ENCODE peak calls at places on chromosome 3, in nine cellular contexts. Q, D, C, A, M, O, W, H and S are unnamed samples. For H3K9me3, the result is how much of the 10 kb centered on the place peaks cover.

GRCh38 chr3:134370611-134371451 is 3.4 kb downstream of the AMOTL2 start:
- DNase-seq in Q (no peak), D (no peak), C (no peak), A (no peak), M (no peak), O (no peak), W (no peak), H (no peak), S (no peak)

GRCh38 chr3:180246688-180247195 is 210.0 kb upstream of the PEX5L start:
- DNase-seq in Q (no peak), D (no peak), C (no peak), A (no peak), M (no peak), O (no peak), W (no peak), H (no peak), S (no peak)

GRCh38 chr3:42745776-42746454 is 27.1 kb downstream of the CCDC13 start:
- DNase-seq in Q (no peak), D (no peak), C (no peak), A (no peak), M (no peak), O (no peak), W (peak), H (no peak), S (no peak)

GRCh38 chr3:16050641-16051467 is 123.6 kb upstream of the GALNT15 start:
- DNase-seq in Q (no peak), D (no peak), C (peak), A (no peak), M (no peak), O (no peak), W (no peak), H (peak), S (no peak)

GRCh38 chr3:100082108-100082642 is 32.1 kb downstream of the FILIP1L start:
- DNase-seq in Q (no peak), D (no peak), C (no peak), A (no peak), M (no peak), O (no peak), W (no peak), H (no peak), S (no peak)

GRCh38 chr3:31077021-31077601 is 182.7 kb upstream of the GADL1 start:
- DNase-seq in Q (peak), D (no peak), C (no peak), A (no peak), M (peak), O (no peak), W (peak), H (no peak), S (no peak)

GRCh38 chr3:119239421-119239820 is 1.3 kb downstream of the B4GALT4 start:
- DNase-seq in Q (no peak), D (no peak), C (no peak), A (no peak), M (no peak), O (no peak), W (peak), H (no peak), S (no peak)

GRCh38 chr3:39541917-39542329 is 74.4 kb downstream of the MOBP start:
- DNase-seq in Q (peak), D (no peak), C (no peak), A (peak), M (peak), O (no peak), W (peak), H (no peak), S (no peak)

GRCh38 chr3:119018690-119019463 is 15.8 kb downstream of the IGSF11 start:
- DNase-seq in Q (no peak), D (no peak), C (no peak), A (no peak), M (no peak), O (no peak), W (no peak), H (no peak), S (no peak)

GRCh38 chr3:62529230-62529629 is 155.9 kb upstream of the FEZF2 start:
- DNase-seq in Q (no peak), D (peak), C (no peak), A (peak), M (peak), O (peak), W (peak), H (peak), S (peak)

GRCh38 chr3:196694202-196694638 is 17.8 kb downstream of the CEP19 start:
- DNase-seq in Q (no peak), D (no peak), C (no peak), A (no peak), M (peak), O (no peak), W (peak), H (no peak), S (no peak)

GRCh38 chr3:127092776-127093175 is 100.2 kb upstream of the PRR23E start:
- DNase-seq in Q (no peak), D (no peak), C (no peak), A (no peak), M (no peak), O (no peak), W (no peak), H (no peak), S (peak)

GRCh38 chr3:104939196-104939595 is 427.5 kb upstream of the ALCAM start:
- DNase-seq in Q (no peak), D (no peak), C (no peak), A (no peak), M (no peak), O (no peak), W (no peak), H (no peak), S (no peak)

GRCh38 chr3:50620846-50621245 is 3.9 kb downstream of the MAPKAPK3 start:
- DNase-seq in Q (no peak), D (no peak), C (no peak), A (no peak), M (peak), O (no peak), W (peak), H (no peak), S (no peak)

GRCh38 chr3:22960326-22960984 is 242.7 kb upstream of the UBE2E2 start:
- DNase-seq in Q (peak), D (peak), C (no peak), A (peak), M (peak), O (peak), W (peak), H (peak), S (peak)

GRCh38 chr3:16073218-16073617 is 101.3 kb upstream of the GALNT15 start:
- DNase-seq in Q (no peak), D (no peak), C (no peak), A (no peak), M (no peak), O (no peak), W (peak), H (no peak), S (no peak)

GRCh38 chr3:122618614-122619013 is 41.2 kb downstream of the PARP15 start:
- DNase-seq in Q (no peak), D (no peak), C (no peak), A (no peak), M (no peak), O (no peak), W (no peak), H (no peak), S (no peak)

GRCh38 chr3:72319202-72320095 is 528.8 kb downstream of the SHQ1 start:
- DNase-seq in Q (no peak), D (no peak), C (no peak), A (no peak), M (peak), O (no peak), W (peak), H (no peak), S (no peak)

GRCh38 chr3:177947901-177948300 is 588.3 kb upstream of the KCNMB2 start:
- DNase-seq in Q (no peak), D (no peak), C (no peak), A (no peak), M (no peak), O (no peak), W (no peak), H (no peak), S (no peak)
- H3K9me3 ChIP-seq in Q (under half), D (under half), C (under half), A (under half), M (under half), O (under half), W (under half), H (under half), S (under half)

GRCh38 chr3:146222204-146223046 is 28.5 kb downstream of the PLSCR4 start:
- DNase-seq in Q (peak), D (no peak), C (peak), A (no peak), M (peak), O (no peak), W (peak), H (no peak), S (peak)
- TF ChIP-seq CTCF in Q (peak), D (no peak), C (no peak), A (peak), M (no peak), O (no peak), W (peak), H (no peak), S (no peak)

GRCh38 chr3:45701167-45701867 is 12.1 kb downstream of the SACM1L start:
- DNase-seq in Q (no peak), D (no peak), C (no peak), A (peak), M (peak), O (no peak), W (no peak), H (no peak), S (no peak)
- H3K4me3 ChIP-seq in Q (no peak), D (no peak), C (no peak), A (no peak), M (no peak), O (no peak), W (no peak), H (no peak), S (no peak)

GRCh38 chr3:28948685-28949084 is 332.2 kb upstream of the RBMS3 start:
- DNase-seq in Q (no peak), D (no peak), C (no peak), A (no peak), M (no peak), O (no peak), W (no peak), H (no peak), S (no peak)
- H3K9me3 ChIP-seq in Q (under half), D (under half), C (under half), A (under half), M (under half), O (under half), W (under half), H (under half), S (under half)

GRCh38 chr3:152818027-152818426 is 16.9 kb upstream of the P2RY1 start:
- DNase-seq in Q (no peak), D (no peak), C (no peak), A (no peak), M (no peak), O (no peak), W (no peak), H (no peak), S (no peak)

GRCh38 chr3:152817400-152817799 is 17.5 kb upstream of the P2RY1 start:
- DNase-seq in Q (no peak), D (no peak), C (no peak), A (no peak), M (no peak), O (no peak), W (no peak), H (no peak), S (no peak)

GRCh38 chr3:152811974-152812760 is 22.8 kb upstream of the P2RY1 start:
- DNase-seq in Q (no peak), D (no peak), C (no peak), A (peak), M (no peak), O (no peak), W (no peak), H (no peak), S (no peak)
- TF ChIP-seq CTCF in Q (no peak), D (no peak), C (no peak), A (no peak), M (peak), O (no peak), W (no peak), H (no peak), S (no peak)